ENCODE peak calls at places on chromosomes 6 and 20, in nine cellular contexts. One of them, this sample, is unnamed.

GRCh38 chr6:143197377-143197776 is 136.7 kb downstream of the AIG1 start:
- DNase-seq in iPS DF 6.9: no peak
- DNase-seq in adrenal gland: no peak
- DNase-seq in CD8-positive, alpha-beta memory T cell: no peak
- DNase-seq in H9: no peak
- DNase-seq in mammary epithelial cell: no peak
- DNase-seq in right lobe of liver: no peak
- DNase-seq in endodermal cell: no peak
- DNase-seq in prostate gland: no peak
- DNase-seq in this sample: no peak

GRCh38 chr20:40160151-40160550 is 528.9 kb downstream of the MAFB start:
- DNase-seq in CD8-positive, alpha-beta memory T cell: no peak
- DNase-seq in H9: peak; percentile 70
- DNase-seq in mammary epithelial cell: peak; percentile 41
- DNase-seq in right lobe of liver: no peak
- DNase-seq in prostate gland: peak; percentile 46
- DNase-seq in iPS DF 6.9: peak; percentile 41
- DNase-seq in endodermal cell: peak; percentile 85
- DNase-seq in adrenal gland: peak; percentile 47
- DNase-seq in this sample: peak; percentile 55

GRCh38 chr6:1242439-1242838 is 69.5 kb upstream of the FOXQ1 start:
- DNase-seq in adrenal gland: no peak
- DNase-seq in H9: no peak
- DNase-seq in iPS DF 6.9: no peak
- DNase-seq in endodermal cell: no peak
- DNase-seq in mammary epithelial cell: no peak
- DNase-seq in right lobe of liver: no peak
- DNase-seq in CD8-positive, alpha-beta memory T cell: no peak
- DNase-seq in prostate gland: no peak
- DNase-seq in this sample: no peak

GRCh38 chr20:47062226-47062880 is 167.7 kb downstream of the EYA2 start:
- DNase-seq in prostate gland: no peak
- DNase-seq in adrenal gland: no peak
- DNase-seq in endodermal cell: no peak
- DNase-seq in mammary epithelial cell: no peak
- DNase-seq in CD8-positive, alpha-beta memory T cell: no peak
- DNase-seq in right lobe of liver: no peak
- DNase-seq in H9: no peak
- DNase-seq in iPS DF 6.9: no peak
- DNase-seq in this sample: no peak

GRCh38 chr6:149941583-149942460 is at the start of gene ULBP2:
- DNase-seq in right lobe of liver: peak; percentile 84
- DNase-seq in iPS DF 6.9: no peak
- DNase-seq in adrenal gland: peak; percentile 84
- DNase-seq in mammary epithelial cell: peak; percentile 97
- DNase-seq in H9: peak; percentile 83
- DNase-seq in CD8-positive, alpha-beta memory T cell: peak; percentile 91
- DNase-seq in endodermal cell: peak; percentile 92
- DNase-seq in prostate gland: peak; percentile 70
- DNase-seq in this sample: peak; percentile 76

GRCh38 chr6:32973144-32973854 is 4.9 kb downstream of the BRD2 start:
- DNase-seq in H9: no peak
- DNase-seq in mammary epithelial cell: peak; percentile 51
- DNase-seq in CD8-positive, alpha-beta memory T cell: peak; percentile 58
- DNase-seq in right lobe of liver: peak; percentile 66
- DNase-seq in iPS DF 6.9: no peak
- DNase-seq in prostate gland: peak; percentile 39
- DNase-seq in adrenal gland: no peak
- DNase-seq in endodermal cell: peak; percentile 71
- DNase-seq in this sample: no peak

GRCh38 chr6:82176616-82177015 is 70.9 kb downstream of the IBTK start:
- DNase-seq in CD8-positive, alpha-beta memory T cell: no peak
- DNase-seq in adrenal gland: no peak
- DNase-seq in mammary epithelial cell: no peak
- DNase-seq in endodermal cell: no peak
- DNase-seq in H9: no peak
- DNase-seq in right lobe of liver: no peak
- DNase-seq in prostate gland: no peak
- DNase-seq in iPS DF 6.9: no peak
- DNase-seq in this sample: no peak

GRCh38 chr6:69096681-69097080 is 461.6 kb downstream of the ADGRB3 start:
- DNase-seq in mammary epithelial cell: no peak
- DNase-seq in H9: no peak
- DNase-seq in iPS DF 6.9: no peak
- DNase-seq in CD8-positive, alpha-beta memory T cell: no peak
- DNase-seq in endodermal cell: no peak
- DNase-seq in prostate gland: no peak
- DNase-seq in right lobe of liver: no peak
- DNase-seq in adrenal gland: no peak
- DNase-seq in this sample: no peak

GRCh38 chr6:121849477-121849876 is 414.0 kb downstream of the GJA1 start:
- DNase-seq in H9: peak; percentile 83
- DNase-seq in adrenal gland: peak; percentile 52
- DNase-seq in endodermal cell: peak; percentile 94
- DNase-seq in iPS DF 6.9: peak; percentile 72
- DNase-seq in CD8-positive, alpha-beta memory T cell: no peak
- DNase-seq in mammary epithelial cell: peak; percentile 48
- DNase-seq in prostate gland: peak; percentile 16
- DNase-seq in right lobe of liver: no peak
- DNase-seq in this sample: peak; percentile 74

GRCh38 chr6:72580281-72580940 is 41.5 kb upstream of the KCNQ5 start:
- DNase-seq in CD8-positive, alpha-beta memory T cell: no peak
- DNase-seq in endodermal cell: peak; percentile 67
- DNase-seq in prostate gland: no peak
- DNase-seq in mammary epithelial cell: peak; percentile 67
- DNase-seq in right lobe of liver: no peak
- DNase-seq in adrenal gland: no peak
- DNase-seq in iPS DF 6.9: no peak
- DNase-seq in H9: peak; percentile 33
- DNase-seq in this sample: peak; percentile 26

GRCh38 chr6:106446287-106446885 is 85.9 kb downstream of the CRYBG1 start:
- DNase-seq in adrenal gland: no peak
- DNase-seq in endodermal cell: no peak
- DNase-seq in right lobe of liver: no peak
- DNase-seq in prostate gland: no peak
- DNase-seq in H9: no peak
- DNase-seq in iPS DF 6.9: no peak
- DNase-seq in CD8-positive, alpha-beta memory T cell: no peak
- DNase-seq in mammary epithelial cell: no peak
- DNase-seq in this sample: no peak

GRCh38 chr6:118705799-118706481 is 54.5 kb upstream of the CEP85L start:
- DNase-seq in right lobe of liver: no peak
- DNase-seq in endodermal cell: peak; percentile 78
- DNase-seq in mammary epithelial cell: peak; percentile 59
- DNase-seq in H9: peak; percentile 64
- DNase-seq in CD8-positive, alpha-beta memory T cell: no peak
- DNase-seq in prostate gland: no peak
- DNase-seq in adrenal gland: no peak
- DNase-seq in iPS DF 6.9: no peak
- DNase-seq in this sample: no peak

GRCh38 chr6:34475167-34476047 is 9.5 kb downstream of the PACSIN1 start:
- DNase-seq in mammary epithelial cell: no peak
- DNase-seq in H9: no peak
- DNase-seq in prostate gland: no peak
- DNase-seq in adrenal gland: no peak
- DNase-seq in iPS DF 6.9: no peak
- DNase-seq in endodermal cell: no peak
- DNase-seq in CD8-positive, alpha-beta memory T cell: no peak
- DNase-seq in right lobe of liver: no peak
- DNase-seq in this sample: no peak

GRCh38 chr6:55046869-55047422 is 127.4 kb upstream of the HCRTR2 start:
- DNase-seq in right lobe of liver: no peak
- DNase-seq in adrenal gland: no peak
- DNase-seq in prostate gland: no peak
- DNase-seq in iPS DF 6.9: peak; percentile 4
- DNase-seq in H9: no peak
- DNase-seq in endodermal cell: peak; percentile 74
- DNase-seq in mammary epithelial cell: no peak
- DNase-seq in CD8-positive, alpha-beta memory T cell: no peak
- DNase-seq in this sample: peak; percentile 25

GRCh38 chr6:168217216-168217879 is 102.2 kb downstream of the DACT2 start:
- DNase-seq in H9: peak; percentile 28
- DNase-seq in right lobe of liver: no peak
- DNase-seq in adrenal gland: no peak
- DNase-seq in mammary epithelial cell: no peak
- DNase-seq in iPS DF 6.9: no peak
- DNase-seq in endodermal cell: no peak
- DNase-seq in prostate gland: no peak
- DNase-seq in CD8-positive, alpha-beta memory T cell: no peak
- DNase-seq in this sample: no peak

GRCh38 chr6:168217880-168218537 is 101.6 kb downstream of the DACT2 start:
- DNase-seq in prostate gland: no peak
- DNase-seq in adrenal gland: no peak
- DNase-seq in right lobe of liver: no peak
- DNase-seq in iPS DF 6.9: no peak
- DNase-seq in endodermal cell: peak; percentile 22
- DNase-seq in mammary epithelial cell: no peak
- DNase-seq in CD8-positive, alpha-beta memory T cell: no peak
- DNase-seq in H9: no peak
- DNase-seq in this sample: peak; percentile 93

GRCh38 chr6:168216139-168216538 is 103.4 kb downstream of the DACT2 start:
- DNase-seq in H9: peak; percentile 55
- DNase-seq in adrenal gland: no peak
- DNase-seq in right lobe of liver: no peak
- DNase-seq in iPS DF 6.9: no peak
- DNase-seq in CD8-positive, alpha-beta memory T cell: no peak
- DNase-seq in endodermal cell: peak; percentile 79
- DNase-seq in mammary epithelial cell: no peak
- DNase-seq in prostate gland: no peak
- DNase-seq in this sample: no peak

GRCh38 chr6:168215121-168215808 is 104.3 kb downstream of the DACT2 start:
- DNase-seq in CD8-positive, alpha-beta memory T cell: no peak
- DNase-seq in adrenal gland: no peak
- DNase-seq in mammary epithelial cell: no peak
- DNase-seq in H9: no peak
- DNase-seq in prostate gland: no peak
- DNase-seq in iPS DF 6.9: no peak
- DNase-seq in endodermal cell: peak; percentile 43
- DNase-seq in right lobe of liver: no peak
- DNase-seq in this sample: no peak

GRCh38 chr6:168216741-168217140 is 102.8 kb downstream of the DACT2 start:
- DNase-seq in H9: no peak
- DNase-seq in prostate gland: no peak
- DNase-seq in iPS DF 6.9: no peak
- DNase-seq in right lobe of liver: no peak
- DNase-seq in mammary epithelial cell: no peak
- DNase-seq in CD8-positive, alpha-beta memory T cell: no peak
- DNase-seq in endodermal cell: peak; percentile 59
- DNase-seq in adrenal gland: no peak
- DNase-seq in this sample: no peak
- H3K27ac ChIP-seq in H9: no peak overlapping the region
- H3K27ac ChIP-seq in prostate gland: no peak overlapping the region
- H3K27ac ChIP-seq in iPS DF 6.9: no peak overlapping the region
- H3K27ac ChIP-seq in right lobe of liver: no peak overlapping the region
- H3K27ac ChIP-seq in mammary epithelial cell: no peak overlapping the region
- H3K27ac ChIP-seq in CD8-positive, alpha-beta memory T cell: no peak overlapping the region
- H3K27ac ChIP-seq in endodermal cell: peak overlapping the region; percentile 21
- H3K27ac ChIP-seq in adrenal gland: no peak overlapping the region
- H3K27ac ChIP-seq in this sample: peak overlapping the region; percentile 83

GRCh38 chr6:132892929-132893771 is 78.8 kb downstream of the RPS12 start:
- DNase-seq in H9: no peak
- DNase-seq in CD8-positive, alpha-beta memory T cell: no peak
- DNase-seq in right lobe of liver: no peak
- DNase-seq in prostate gland: no peak
- DNase-seq in mammary epithelial cell: no peak
- DNase-seq in adrenal gland: no peak
- DNase-seq in iPS DF 6.9: no peak
- DNase-seq in endodermal cell: no peak
- DNase-seq in this sample: no peak

GRCh38 chr6:132888701-132889100 is 74.3 kb downstream of the RPS12 start:
- DNase-seq in endodermal cell: no peak
- DNase-seq in right lobe of liver: no peak
- DNase-seq in iPS DF 6.9: no peak
- DNase-seq in mammary epithelial cell: no peak
- DNase-seq in prostate gland: no peak
- DNase-seq in H9: no peak
- DNase-seq in adrenal gland: no peak
- DNase-seq in CD8-positive, alpha-beta memory T cell: no peak
- DNase-seq in this sample: no peak

GRCh38 chr6:132887204-132887603 is 72.8 kb downstream of the RPS12 start:
- DNase-seq in right lobe of liver: no peak
- DNase-seq in mammary epithelial cell: peak; percentile 41
- DNase-seq in CD8-positive, alpha-beta memory T cell: no peak
- DNase-seq in adrenal gland: no peak
- DNase-seq in prostate gland: peak; percentile 14
- DNase-seq in iPS DF 6.9: no peak
- DNase-seq in H9: no peak
- DNase-seq in endodermal cell: no peak
- DNase-seq in this sample: no peak
- H3K27ac ChIP-seq in right lobe of liver: no peak overlapping the region
- H3K27ac ChIP-seq in mammary epithelial cell: no peak overlapping the region
- H3K27ac ChIP-seq in CD8-positive, alpha-beta memory T cell: no peak overlapping the region
- H3K27ac ChIP-seq in adrenal gland: no peak overlapping the region
- H3K27ac ChIP-seq in prostate gland: no peak overlapping the region
- H3K27ac ChIP-seq in iPS DF 6.9: no peak overlapping the region
- H3K27ac ChIP-seq in H9: no peak overlapping the region
- H3K27ac ChIP-seq in endodermal cell: no peak overlapping the region
- H3K27ac ChIP-seq in this sample: no peak overlapping the region

GRCh38 chr6:11431455-11431937 is 106.1 kb upstream of the TMEM170B start:
- DNase-seq in adrenal gland: no peak
- DNase-seq in H9: no peak
- DNase-seq in endodermal cell: no peak
- DNase-seq in iPS DF 6.9: no peak
- DNase-seq in mammary epithelial cell: no peak
- DNase-seq in prostate gland: no peak
- DNase-seq in CD8-positive, alpha-beta memory T cell: no peak
- DNase-seq in right lobe of liver: no peak
- DNase-seq in this sample: no peak
- H3K27ac ChIP-seq in adrenal gland: no peak overlapping the region
- H3K27ac ChIP-seq in H9: no peak overlapping the region
- H3K27ac ChIP-seq in endodermal cell: no peak overlapping the region
- H3K27ac ChIP-seq in iPS DF 6.9: no peak overlapping the region
- H3K27ac ChIP-seq in mammary epithelial cell: no peak overlapping the region
- H3K27ac ChIP-seq in prostate gland: no peak overlapping the region
- H3K27ac ChIP-seq in CD8-positive, alpha-beta memory T cell: no peak overlapping the region
- H3K27ac ChIP-seq in right lobe of liver: no peak overlapping the region
- H3K27ac ChIP-seq in this sample: no peak overlapping the region

DNA sequence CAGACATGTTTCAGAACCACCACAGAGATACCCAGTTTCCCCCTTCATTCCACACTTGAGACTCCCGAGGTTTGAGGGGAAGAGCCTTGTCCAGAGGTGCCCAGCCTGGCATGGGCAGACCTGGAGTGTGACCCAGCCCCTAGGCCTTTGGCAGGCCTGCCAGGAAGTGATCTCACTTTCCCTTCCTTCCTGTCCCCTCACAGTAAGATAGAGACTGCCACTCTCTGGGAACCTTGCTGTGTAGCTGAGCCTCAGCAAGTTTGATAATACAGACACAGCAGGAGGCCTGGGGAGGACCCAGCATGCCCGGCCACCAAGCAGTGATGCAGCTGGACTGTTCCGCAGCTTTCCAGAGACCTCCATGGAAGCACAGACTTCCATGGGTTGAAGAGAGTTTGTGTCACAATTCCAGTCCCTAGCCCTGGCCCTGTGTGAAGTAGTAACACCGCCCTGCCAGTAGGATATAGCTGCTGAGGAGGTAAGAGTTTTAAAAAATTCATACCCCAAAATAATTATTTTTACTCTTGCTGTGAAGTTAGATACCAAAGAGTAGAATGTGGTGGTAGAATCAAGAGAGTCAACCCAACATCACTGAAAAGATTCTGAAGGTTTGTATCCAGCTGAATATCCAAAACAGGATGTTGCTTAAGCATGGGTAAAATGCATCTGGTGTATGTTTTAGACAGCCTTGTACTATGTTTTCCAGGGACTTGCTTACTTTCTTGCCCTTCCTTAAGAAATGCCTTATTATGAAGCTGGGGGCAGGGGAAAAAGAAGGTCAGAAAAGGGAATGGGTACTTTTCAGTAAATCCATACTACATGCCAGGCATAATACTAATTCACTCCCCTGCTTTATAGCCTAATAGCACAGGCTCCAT is 16.3 kb downstream of the PKIG start:
- DNase-seq in iPS DF 6.9: no peak
- DNase-seq in adrenal gland: peak; percentile 47
- DNase-seq in prostate gland: no peak
- DNase-seq in endodermal cell: no peak
- DNase-seq in H9: no peak
- DNase-seq in right lobe of liver: no peak
- DNase-seq in CD8-positive, alpha-beta memory T cell: no peak
- DNase-seq in mammary epithelial cell: no peak
- DNase-seq in this sample: no peak
- H3K27ac ChIP-seq in iPS DF 6.9: no peak overlapping the region
- H3K27ac ChIP-seq in adrenal gland: peak overlapping the region; percentile 90
- H3K27ac ChIP-seq in prostate gland: peak overlapping the region; percentile 7
- H3K27ac ChIP-seq in endodermal cell: no peak overlapping the region
- H3K27ac ChIP-seq in H9: no peak overlapping the region
- H3K27ac ChIP-seq in right lobe of liver: peak overlapping the region; percentile 47
- H3K27ac ChIP-seq in CD8-positive, alpha-beta memory T cell: no peak overlapping the region
- H3K27ac ChIP-seq in mammary epithelial cell: no peak overlapping the region
- H3K27ac ChIP-seq in this sample: peak overlapping the region; percentile 37